ENCODE peak calls at places on chromosomes 6 and 20, in seven cellular contexts. One of them, this sample, is unnamed.

GRCh38 chr6:42007753-42008528 is 42.4 kb upstream of the TAF8 start:
- DNase-seq in thyroid gland: peak; percentile 35
- DNase-seq in coronary artery: no peak
- DNase-seq in cardiac fibroblast: no peak
- DNase-seq in keratinocyte: no peak
- DNase-seq in dorsolateral prefrontal cortex: no peak
- DNase-seq in heart right ventricle: no peak
- DNase-seq in this sample: no peak

GRCh38 chr6:132132911-132133639 is 181.9 kb upstream of the CCN2 start:
- DNase-seq in thyroid gland: no peak
- DNase-seq in coronary artery: no peak
- DNase-seq in cardiac fibroblast: peak; percentile 84
- DNase-seq in keratinocyte: no peak
- DNase-seq in dorsolateral prefrontal cortex: no peak
- DNase-seq in heart right ventricle: no peak
- DNase-seq in this sample: no peak

GRCh38 chr6:44217332-44218143 is 812 bp downstream of the MYMX start:
- DNase-seq in thyroid gland: no peak
- DNase-seq in coronary artery: peak; percentile 91
- DNase-seq in cardiac fibroblast: no peak
- DNase-seq in keratinocyte: no peak
- DNase-seq in dorsolateral prefrontal cortex: peak; percentile 81
- DNase-seq in heart right ventricle: peak; percentile 79
- DNase-seq in this sample: no peak

GRCh38 chr6:19865178-19865577 is 28.0 kb downstream of the ID4 start:
- DNase-seq in thyroid gland: no peak
- DNase-seq in coronary artery: no peak
- DNase-seq in cardiac fibroblast: no peak
- DNase-seq in keratinocyte: no peak
- DNase-seq in dorsolateral prefrontal cortex: no peak
- DNase-seq in heart right ventricle: no peak
- DNase-seq in this sample: no peak

GRCh38 chr6:149979293-149979692 is 15.6 kb downstream of the ULBP1 start:
- DNase-seq in thyroid gland: no peak
- DNase-seq in coronary artery: no peak
- DNase-seq in cardiac fibroblast: no peak
- DNase-seq in keratinocyte: no peak
- DNase-seq in dorsolateral prefrontal cortex: no peak
- DNase-seq in heart right ventricle: no peak
- DNase-seq in this sample: no peak

GRCh38 chr20:33674294-33675126 is at the start of gene NECAB3:
- DNase-seq in thyroid gland: peak; percentile 88
- DNase-seq in coronary artery: peak; percentile 90
- DNase-seq in cardiac fibroblast: peak; percentile 52
- DNase-seq in keratinocyte: no peak
- DNase-seq in dorsolateral prefrontal cortex: peak; percentile 68
- DNase-seq in heart right ventricle: peak; percentile 86
- DNase-seq in this sample: no peak

GRCh38 chr20:32614303-32614702 is 29.2 kb upstream of the NOL4L start:
- DNase-seq in thyroid gland: no peak
- DNase-seq in coronary artery: no peak
- DNase-seq in cardiac fibroblast: no peak
- DNase-seq in keratinocyte: no peak
- DNase-seq in dorsolateral prefrontal cortex: no peak
- DNase-seq in heart right ventricle: no peak
- DNase-seq in this sample: no peak

GRCh38 chr6:136646377-136646776 is 96.2 kb upstream of the MAP7 start:
- DNase-seq in thyroid gland: no peak
- DNase-seq in coronary artery: no peak
- DNase-seq in cardiac fibroblast: peak; percentile 40
- DNase-seq in keratinocyte: no peak
- DNase-seq in dorsolateral prefrontal cortex: no peak
- DNase-seq in heart right ventricle: no peak
- DNase-seq in this sample: no peak

GRCh38 chr20:33167859-33168258 is at the start of gene BPIFA2:
- DNase-seq in thyroid gland: no peak
- DNase-seq in coronary artery: no peak
- DNase-seq in cardiac fibroblast: no peak
- DNase-seq in keratinocyte: no peak
- DNase-seq in dorsolateral prefrontal cortex: no peak
- DNase-seq in heart right ventricle: no peak
- DNase-seq in this sample: no peak

GRCh38 chr6:161128680-161129196 is 137.2 kb downstream of the MAP3K4 start:
- DNase-seq in thyroid gland: no peak
- DNase-seq in coronary artery: no peak
- DNase-seq in cardiac fibroblast: peak; percentile 86
- DNase-seq in keratinocyte: no peak
- DNase-seq in dorsolateral prefrontal cortex: no peak
- DNase-seq in heart right ventricle: no peak
- DNase-seq in this sample: no peak

GRCh38 chr20:53984781-53985518 is 85.4 kb downstream of the BCAS1 start:
- DNase-seq in thyroid gland: no peak
- DNase-seq in coronary artery: no peak
- DNase-seq in cardiac fibroblast: no peak
- DNase-seq in keratinocyte: no peak
- DNase-seq in dorsolateral prefrontal cortex: no peak
- DNase-seq in heart right ventricle: no peak
- DNase-seq in this sample: no peak

GRCh38 chr6:157487110-157487773 is 106.3 kb downstream of the ZDHHC14 start:
- DNase-seq in thyroid gland: no peak
- DNase-seq in coronary artery: no peak
- DNase-seq in cardiac fibroblast: no peak
- DNase-seq in keratinocyte: no peak
- DNase-seq in dorsolateral prefrontal cortex: no peak
- DNase-seq in heart right ventricle: no peak
- DNase-seq in this sample: no peak

GRCh38 chr6:134636221-134636830 is 313.6 kb downstream of the ALDH8A1 start:
- DNase-seq in thyroid gland: no peak
- DNase-seq in coronary artery: no peak
- DNase-seq in cardiac fibroblast: no peak
- DNase-seq in keratinocyte: no peak
- DNase-seq in dorsolateral prefrontal cortex: no peak
- DNase-seq in heart right ventricle: no peak
- DNase-seq in this sample: no peak

GRCh38 chr6:23396934-23397333 is 729.1 kb upstream of the NRSN1 start:
- DNase-seq in thyroid gland: no peak
- DNase-seq in coronary artery: no peak
- DNase-seq in cardiac fibroblast: no peak
- DNase-seq in keratinocyte: no peak
- DNase-seq in dorsolateral prefrontal cortex: no peak
- DNase-seq in heart right ventricle: no peak
- DNase-seq in this sample: no peak

GRCh38 chr20:61773081-61773631 is 292.5 kb downstream of the TAF4 start:
- DNase-seq in thyroid gland: no peak
- DNase-seq in coronary artery: no peak
- DNase-seq in cardiac fibroblast: no peak
- DNase-seq in keratinocyte: no peak
- DNase-seq in dorsolateral prefrontal cortex: no peak
- DNase-seq in heart right ventricle: no peak
- DNase-seq in this sample: no peak

GRCh38 chr6:170026272-170027110 is 264.4 kb downstream of the DLL1 start:
- DNase-seq in thyroid gland: peak; percentile 90
- DNase-seq in coronary artery: peak; percentile 64
- DNase-seq in cardiac fibroblast: no peak
- DNase-seq in keratinocyte: peak; percentile 99
- DNase-seq in dorsolateral prefrontal cortex: no peak
- DNase-seq in heart right ventricle: no peak
- DNase-seq in this sample: no peak

GRCh38 chr6:108492131-108492766 is 68.5 kb upstream of the FOXO3 start:
- DNase-seq in thyroid gland: no peak
- DNase-seq in coronary artery: no peak
- DNase-seq in cardiac fibroblast: peak; percentile 74
- DNase-seq in keratinocyte: no peak
- DNase-seq in dorsolateral prefrontal cortex: no peak
- DNase-seq in heart right ventricle: no peak
- DNase-seq in this sample: peak; percentile 24

GRCh38 chr6:66605971-66606370 is 898.9 kb upstream of the EYS start:
- DNase-seq in thyroid gland: no peak
- DNase-seq in coronary artery: no peak
- DNase-seq in cardiac fibroblast: peak; percentile 1
- DNase-seq in keratinocyte: no peak
- DNase-seq in dorsolateral prefrontal cortex: no peak
- DNase-seq in heart right ventricle: no peak
- DNase-seq in this sample: no peak

GRCh38 chr6:154579046-154579823 is 68.8 kb upstream of the CNKSR3 start:
- DNase-seq in thyroid gland: no peak
- DNase-seq in coronary artery: no peak
- DNase-seq in cardiac fibroblast: peak; percentile 5
- DNase-seq in keratinocyte: no peak
- DNase-seq in dorsolateral prefrontal cortex: no peak
- DNase-seq in heart right ventricle: no peak
- DNase-seq in this sample: peak; percentile 39

GRCh38 chr6:109373762-109374161 is 8.5 kb downstream of the CD164 start:
- DNase-seq in thyroid gland: no peak
- DNase-seq in coronary artery: no peak
- DNase-seq in cardiac fibroblast: no peak
- DNase-seq in keratinocyte: no peak
- DNase-seq in dorsolateral prefrontal cortex: no peak
- DNase-seq in heart right ventricle: no peak
- DNase-seq in this sample: no peak

DNA sequence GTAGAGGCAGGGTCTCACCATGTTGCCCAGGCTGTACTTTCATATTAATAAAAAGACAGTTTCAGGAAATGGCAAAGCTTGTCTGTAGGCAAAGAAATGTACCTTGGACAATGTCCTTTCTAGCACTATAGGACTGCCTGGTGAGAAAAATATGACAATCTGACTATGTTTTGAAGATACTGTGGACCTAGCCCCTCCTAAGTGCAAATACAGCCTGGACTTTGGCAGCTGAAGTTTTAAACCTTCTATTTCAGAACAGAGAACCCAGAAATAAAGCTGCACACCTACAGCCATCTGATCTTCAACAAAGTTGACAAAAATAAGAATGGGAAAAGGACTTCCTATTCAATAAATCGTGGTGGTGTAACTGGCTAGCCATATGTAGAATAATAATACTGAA is 18.9 kb upstream of the IL17A start:
- DNase-seq in thyroid gland: no peak
- DNase-seq in coronary artery: no peak
- DNase-seq in cardiac fibroblast: no peak
- DNase-seq in keratinocyte: no peak
- DNase-seq in dorsolateral prefrontal cortex: no peak
- DNase-seq in heart right ventricle: no peak
- DNase-seq in this sample: no peak
- H3K4me3 ChIP-seq in thyroid gland: no peak overlapping the region
- H3K4me3 ChIP-seq in coronary artery: no peak overlapping the region
- H3K4me3 ChIP-seq in cardiac fibroblast: no peak overlapping the region
- H3K4me3 ChIP-seq in keratinocyte: no peak overlapping the region
- H3K4me3 ChIP-seq in dorsolateral prefrontal cortex: no peak overlapping the region
- H3K4me3 ChIP-seq in heart right ventricle: no peak overlapping the region
- H3K4me3 ChIP-seq in this sample: no peak overlapping the region

DNA sequence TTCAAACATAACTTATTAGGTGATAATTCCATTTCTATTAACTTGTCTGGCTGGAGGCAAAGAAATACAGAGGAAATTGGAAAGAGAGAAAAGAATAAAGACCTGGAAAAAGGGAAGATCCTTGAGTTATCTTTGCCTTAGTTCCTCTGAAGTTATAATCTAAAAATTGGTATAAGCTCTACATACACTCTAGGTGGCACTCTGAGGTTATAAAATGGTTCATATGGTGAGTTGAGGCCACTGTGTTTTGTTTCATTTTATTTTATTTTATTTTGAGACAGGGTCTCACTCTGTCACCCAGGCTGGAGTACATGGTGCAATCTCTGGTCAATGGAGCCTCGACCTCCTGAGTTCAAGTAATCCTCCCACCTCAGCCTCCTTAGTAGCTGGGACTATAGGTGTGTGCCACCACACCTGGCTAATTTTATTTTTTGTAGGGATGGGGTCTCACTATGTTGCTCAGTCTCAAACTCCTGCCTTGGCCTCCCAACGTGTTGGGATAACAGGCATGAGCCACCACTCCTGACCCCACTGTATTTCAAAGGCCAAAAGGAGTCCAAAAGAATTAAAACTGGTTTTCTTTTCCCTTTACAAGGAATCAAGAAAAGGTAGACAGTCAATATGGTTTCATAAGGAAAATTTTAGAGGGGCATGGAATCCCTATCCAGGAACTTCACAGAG is 19.4 kb downstream of the GPX6 start:
- DNase-seq in thyroid gland: no peak
- DNase-seq in coronary artery: no peak
- DNase-seq in cardiac fibroblast: peak; percentile 22
- DNase-seq in keratinocyte: no peak
- DNase-seq in dorsolateral prefrontal cortex: no peak
- DNase-seq in heart right ventricle: no peak
- DNase-seq in this sample: no peak
- TF ChIP-seq CTCF in thyroid gland: no peak
- TF ChIP-seq CTCF in coronary artery: no peak
- TF ChIP-seq CTCF in cardiac fibroblast: no peak
- TF ChIP-seq CTCF in keratinocyte: peak; percentile 3
- TF ChIP-seq CTCF in dorsolateral prefrontal cortex: no peak
- TF ChIP-seq CTCF in heart right ventricle: no peak
- TF ChIP-seq CTCF in this sample: no peak

DNA sequence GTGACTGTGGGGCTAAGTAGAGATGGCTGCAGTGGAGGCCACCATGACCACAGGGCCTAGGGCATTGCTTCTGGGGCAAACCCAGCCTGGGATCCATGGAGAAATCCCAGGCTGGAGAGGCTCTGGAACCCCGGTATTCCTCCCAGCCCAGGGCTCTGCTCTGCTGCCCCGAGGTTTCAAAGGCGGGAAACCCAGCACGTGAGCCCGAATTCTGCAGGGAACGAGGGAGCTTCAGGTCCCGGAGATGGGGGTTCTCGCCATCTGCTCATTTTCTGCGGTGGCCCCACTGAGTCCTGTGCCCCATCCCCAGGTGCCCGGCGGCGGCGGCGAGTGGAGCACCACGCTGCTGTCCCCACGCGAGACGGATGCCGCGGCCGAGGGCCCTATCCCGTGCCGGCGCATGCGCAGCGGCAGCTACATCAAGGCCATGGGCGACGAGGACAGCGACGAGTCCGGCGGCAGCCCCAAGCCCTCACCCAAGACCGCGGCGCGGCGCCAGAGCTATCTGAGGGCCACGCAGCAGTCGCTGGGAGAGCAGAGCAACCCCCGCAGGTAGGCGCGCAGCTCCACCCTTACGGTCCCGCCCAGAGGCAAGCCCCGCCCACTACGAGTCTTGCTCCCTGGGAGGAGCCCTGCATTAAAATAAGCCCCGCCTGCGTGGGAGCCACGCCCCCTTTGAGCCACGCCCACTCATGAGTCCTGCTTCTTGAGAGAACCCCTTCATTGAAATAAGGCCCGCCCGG is 105.3 kb upstream of the MYL9 start:
- DNase-seq in thyroid gland: peak; percentile 60
- DNase-seq in coronary artery: no peak
- DNase-seq in cardiac fibroblast: peak; percentile 61
- DNase-seq in keratinocyte: peak; percentile 49
- DNase-seq in dorsolateral prefrontal cortex: peak; percentile 43
- DNase-seq in heart right ventricle: peak; percentile 78
- DNase-seq in this sample: no peak
- H3K4me3 ChIP-seq in thyroid gland: peak overlapping the region; percentile 5
- H3K4me3 ChIP-seq in coronary artery: peak overlapping the region; percentile 69
- H3K4me3 ChIP-seq in cardiac fibroblast: peak overlapping the region; percentile 38
- H3K4me3 ChIP-seq in keratinocyte: no peak overlapping the region
- H3K4me3 ChIP-seq in dorsolateral prefrontal cortex: peak overlapping the region; percentile 48
- H3K4me3 ChIP-seq in heart right ventricle: peak overlapping the region; percentile 39
- H3K4me3 ChIP-seq in this sample: peak overlapping the region; percentile 27

GRCh38 chr6:95365454-95365853 is 211.9 kb upstream of the MANEA start:
- DNase-seq in thyroid gland: no peak
- DNase-seq in coronary artery: no peak
- DNase-seq in cardiac fibroblast: no peak
- DNase-seq in keratinocyte: no peak
- DNase-seq in dorsolateral prefrontal cortex: no peak
- DNase-seq in heart right ventricle: no peak
- DNase-seq in this sample: no peak

GRCh38 chr6:95366414-95366813 is 210.9 kb upstream of the MANEA start:
- DNase-seq in thyroid gland: no peak
- DNase-seq in coronary artery: no peak
- DNase-seq in cardiac fibroblast: no peak
- DNase-seq in keratinocyte: no peak
- DNase-seq in dorsolateral prefrontal cortex: no peak
- DNase-seq in heart right ventricle: no peak
- DNase-seq in this sample: no peak

GRCh38 chr6:95364016-95364604 is 213.2 kb upstream of the MANEA start:
- DNase-seq in thyroid gland: no peak
- DNase-seq in coronary artery: no peak
- DNase-seq in cardiac fibroblast: peak; percentile 31
- DNase-seq in keratinocyte: no peak
- DNase-seq in dorsolateral prefrontal cortex: no peak
- DNase-seq in heart right ventricle: no peak
- DNase-seq in this sample: no peak
- TF ChIP-seq CTCF in thyroid gland: no peak
- TF ChIP-seq CTCF in coronary artery: no peak
- TF ChIP-seq CTCF in cardiac fibroblast: peak; percentile 24
- TF ChIP-seq CTCF in keratinocyte: peak; percentile 27
- TF ChIP-seq CTCF in dorsolateral prefrontal cortex: peak; percentile 34
- TF ChIP-seq CTCF in heart right ventricle: no peak
- TF ChIP-seq CTCF in this sample: peak; percentile 20